ENCODE peak calls at places on chromosome 1, in five cellular contexts. D is A549, Y is HAP-1, C is fibroblast of lung, O is heart right ventricle. T is an unnamed sample.

GRCh38 chr1:43067856-43068751 is 104.0 kb downstream of the EBNA1BP2 start:
- DNase-seq in O (no peak), Y (no peak), D (no peak), C (peak), T (no peak)

GRCh38 chr1:117639741-117640140 is 33.9 kb downstream of the TENT5C start:
- DNase-seq in Y (no peak), D (no peak), O (no peak), C (no peak), T (no peak)

GRCh38 chr1:224175615-224176014 is 7.4 kb upstream of the DEGS1 start:
- DNase-seq in D (peak), O (peak), C (peak), Y (no peak), T (no peak)

GRCh38 chr1:161506336-161507223 is 1.3 kb downstream of the FCGR2A start:
- DNase-seq in Y (no peak), D (no peak), C (peak), O (no peak), T (no peak)

GRCh38 chr1:170149971-170150370 is 4.2 kb downstream of the NTMT2 start:
- DNase-seq in Y (no peak), O (no peak), D (no peak), C (no peak), T (no peak)

GRCh38 chr1:7839526-7839925 is 13.3 kb downstream of the UTS2 start:
- DNase-seq in O (no peak), C (no peak), D (no peak), Y (no peak), T (no peak)

GRCh38 chr1:154747380-154747779 is 122.7 kb downstream of the KCNN3 start:
- DNase-seq in Y (no peak), O (no peak), C (no peak), D (no peak), T (no peak)

GRCh38 chr1:216807696-216808095 is 84.5 kb upstream of the ESRRG start:
- DNase-seq in D (no peak), O (no peak), Y (no peak), C (peak), T (no peak)

GRCh38 chr1:239547987-239548386 is 161.6 kb downstream of the CHRM3 start:
- DNase-seq in Y (no peak), O (no peak), D (no peak), C (peak), T (no peak)
- H3K4me3 ChIP-seq in Y (no peak), O (no peak), D (no peak), C (no peak), T (no peak)

GRCh38 chr1:203628997-203629508 is 2.4 kb downstream of the ATP2B4 start:
- DNase-seq in C (peak), O (no peak), Y (no peak), D (no peak), T (no peak)
- H3K4me3 ChIP-seq in C (peak), O (peak), Y (peak), D (no peak), T (peak)

DNA sequence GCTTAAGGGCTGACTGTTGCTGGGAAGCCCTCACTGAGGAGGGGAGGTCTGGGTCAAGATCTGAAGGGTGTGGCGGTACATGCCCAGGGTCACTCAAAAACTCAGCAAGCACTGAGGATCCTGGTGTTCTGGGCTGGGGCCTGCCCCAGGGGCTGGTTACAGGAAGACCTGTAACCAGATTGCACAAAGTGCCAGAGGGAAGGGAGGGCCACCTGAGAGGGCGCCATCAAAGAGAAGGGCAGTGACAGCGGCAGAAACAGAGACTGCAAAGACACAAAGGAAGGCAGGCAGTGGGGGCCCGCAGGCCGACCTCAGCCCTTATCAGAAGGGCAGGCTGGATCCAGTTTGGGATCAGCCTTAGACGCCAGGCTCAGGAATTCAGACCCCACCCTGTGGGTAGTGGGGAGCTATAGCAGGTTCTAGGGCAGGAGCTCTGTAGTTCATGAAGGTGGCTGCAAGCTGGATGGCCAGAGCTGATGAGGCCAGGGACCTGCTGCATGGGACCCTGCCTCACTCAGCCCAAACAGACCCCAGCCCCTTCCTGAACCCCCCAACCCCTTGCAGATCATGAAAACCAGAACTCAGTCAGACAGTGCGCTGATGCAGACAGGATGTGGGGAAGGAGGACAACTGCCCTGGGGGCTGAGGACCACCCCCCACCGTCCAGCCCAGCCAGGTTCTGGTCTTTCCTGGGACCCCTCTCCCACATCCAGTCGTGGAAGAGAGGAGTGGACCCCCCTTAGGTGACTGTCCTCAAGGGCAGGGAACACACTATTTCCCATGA is 3.9 kb downstream of the SH2D5 start:
- DNase-seq in D (no peak), C (no peak), O (no peak), Y (no peak), T (no peak)
- H3K4me3 ChIP-seq in D (no peak), C (no peak), O (no peak), Y (no peak), T (no peak)

GRCh38 chr1:29171089-29171488 is 10.6 kb downstream of the SRSF4 start:
- DNase-seq in C (no peak), Y (no peak), D (no peak), O (no peak), T (peak)
- H3K4me3 ChIP-seq in C (no peak), Y (no peak), D (no peak), O (no peak), T (no peak)